ENCODE peak calls at places on chromosomes 3 and 15, in five cellular contexts. One of them, this sample, is unnamed.

GRCh38 chr3:58068126-58068809 is 60.0 kb downstream of the FLNB start:
- DNase-seq in activated gamma-delta T cell treated with Interleukin-2 at 50 U/mL for 16 hours: no peak
- DNase-seq in ELR: no peak
- DNase-seq in kidney tubule cell: no peak
- DNase-seq in stimulated activated effector memory CD8-positive, alpha-beta T cell treated with anti-CD3 and anti-CD28 coated beads, Interleukin-12 subunit alpha, Interleukin-12 subunit beta, amount 100 ng/mL, for 72 hours: no peak
- DNase-seq in this sample: no peak

GRCh38 chr3:56052219-56052618 is 416.0 kb downstream of the ERC2 start:
- DNase-seq in stimulated activated effector memory CD8-positive, alpha-beta T cell treated with anti-CD3 and anti-CD28 coated beads, Interleukin-12 subunit alpha, Interleukin-12 subunit beta, amount 100 ng/mL, for 72 hours: no peak
- DNase-seq in ELR: no peak
- DNase-seq in activated gamma-delta T cell treated with Interleukin-2 at 50 U/mL for 16 hours: no peak
- DNase-seq in kidney tubule cell: no peak
- DNase-seq in this sample: no peak

GRCh38 chr3:3800685-3801509 is 1.7 kb downstream of the LRRN1 start:
- DNase-seq in kidney tubule cell: peak; percentile 41
- DNase-seq in activated gamma-delta T cell treated with Interleukin-2 at 50 U/mL for 16 hours: no peak
- DNase-seq in stimulated activated effector memory CD8-positive, alpha-beta T cell treated with anti-CD3 and anti-CD28 coated beads, Interleukin-12 subunit alpha, Interleukin-12 subunit beta, amount 100 ng/mL, for 72 hours: no peak
- DNase-seq in ELR: no peak
- DNase-seq in this sample: no peak

GRCh38 chr15:75143738-75144334 is 57.8 kb upstream of the C15orf39 start:
- DNase-seq in kidney tubule cell: no peak
- DNase-seq in stimulated activated effector memory CD8-positive, alpha-beta T cell treated with anti-CD3 and anti-CD28 coated beads, Interleukin-12 subunit alpha, Interleukin-12 subunit beta, amount 100 ng/mL, for 72 hours: no peak
- DNase-seq in ELR: no peak
- DNase-seq in activated gamma-delta T cell treated with Interleukin-2 at 50 U/mL for 16 hours: no peak
- DNase-seq in this sample: no peak

GRCh38 chr15:38611228-38611627 is 46.6 kb upstream of the RASGRP1 start:
- DNase-seq in stimulated activated effector memory CD8-positive, alpha-beta T cell treated with anti-CD3 and anti-CD28 coated beads, Interleukin-12 subunit alpha, Interleukin-12 subunit beta, amount 100 ng/mL, for 72 hours: peak; percentile 83
- DNase-seq in ELR: no peak
- DNase-seq in kidney tubule cell: no peak
- DNase-seq in activated gamma-delta T cell treated with Interleukin-2 at 50 U/mL for 16 hours: peak; percentile 26
- DNase-seq in this sample: no peak

GRCh38 chr15:25245801-25246622 is 192.8 kb downstream of the UBE3A start:
- DNase-seq in activated gamma-delta T cell treated with Interleukin-2 at 50 U/mL for 16 hours: no peak
- DNase-seq in kidney tubule cell: no peak
- DNase-seq in ELR: no peak
- DNase-seq in stimulated activated effector memory CD8-positive, alpha-beta T cell treated with anti-CD3 and anti-CD28 coated beads, Interleukin-12 subunit alpha, Interleukin-12 subunit beta, amount 100 ng/mL, for 72 hours: no peak
- DNase-seq in this sample: no peak

GRCh38 chr15:101522621-101523559 is 33.4 kb upstream of the PCSK6 start:
- DNase-seq in kidney tubule cell: no peak
- DNase-seq in stimulated activated effector memory CD8-positive, alpha-beta T cell treated with anti-CD3 and anti-CD28 coated beads, Interleukin-12 subunit alpha, Interleukin-12 subunit beta, amount 100 ng/mL, for 72 hours: no peak
- DNase-seq in ELR: no peak
- DNase-seq in activated gamma-delta T cell treated with Interleukin-2 at 50 U/mL for 16 hours: no peak
- DNase-seq in this sample: no peak

GRCh38 chr15:75927601-75928000 is 23.9 kb downstream of the FBXO22 start:
- DNase-seq in ELR: no peak
- DNase-seq in activated gamma-delta T cell treated with Interleukin-2 at 50 U/mL for 16 hours: no peak
- DNase-seq in kidney tubule cell: no peak
- DNase-seq in stimulated activated effector memory CD8-positive, alpha-beta T cell treated with anti-CD3 and anti-CD28 coated beads, Interleukin-12 subunit alpha, Interleukin-12 subunit beta, amount 100 ng/mL, for 72 hours: no peak
- DNase-seq in this sample: no peak

GRCh38 chr3:36149447-36149865 is 230.8 kb upstream of the STAC start:
- DNase-seq in kidney tubule cell: peak; percentile 77
- DNase-seq in ELR: no peak
- DNase-seq in stimulated activated effector memory CD8-positive, alpha-beta T cell treated with anti-CD3 and anti-CD28 coated beads, Interleukin-12 subunit alpha, Interleukin-12 subunit beta, amount 100 ng/mL, for 72 hours: no peak
- DNase-seq in activated gamma-delta T cell treated with Interleukin-2 at 50 U/mL for 16 hours: no peak
- DNase-seq in this sample: no peak

This sample was measured in activated naive CD4-positive, alpha-beta T cell.